ENCODE peak calls at places on chromosomes 7 and 10, in six cellular contexts. S is H9, X is mesenchymal stem cell, L is mesendoderm, B is neuronal stem cell, T is H1. E is an unnamed sample.

GRCh38 chr7:151795168-151795754 is 81.7 kb downstream of the PRKAG2 start:
- DNase-seq in S (no peak), T (no peak), B (no peak), L (no peak), X (no peak), E (no peak)

GRCh38 chr7:102425639-102426267 is 7.6 kb upstream of the ORAI2 start:
- DNase-seq in L (no peak), S (peak), T (no peak), B (no peak), X (no peak), E (no peak)

GRCh38 chr7:48962821-48963505 is 38.6 kb downstream of the CDC14C start:
- DNase-seq in B (no peak), L (peak), X (no peak), T (no peak), S (no peak), E (no peak)

GRCh38 chr10:101162677-101163076 is 31.6 kb downstream of the TLX1 start:
- DNase-seq in S (no peak), L (no peak), B (no peak), X (no peak), T (no peak), E (no peak)

GRCh38 chr7:137538361-137538762 is 194.8 kb upstream of the PTN start:
- DNase-seq in T (no peak), L (no peak), X (peak), B (no peak), S (no peak), E (peak)

GRCh38 chr7:29854257-29854938 is 48.1 kb downstream of the WIPF3 start:
- DNase-seq in X (peak), T (peak), L (peak), S (peak), B (no peak), E (no peak)

GRCh38 chr10:124728071-124728829 is 15.9 kb downstream of the FAM53B start:
- DNase-seq in B (no peak), S (no peak), T (no peak), X (peak), L (peak), E (peak)

GRCh38 chr7:78734626-78735025 is 718.8 kb downstream of the MAGI2 start:
- DNase-seq in X (no peak), L (no peak), T (no peak), B (no peak), S (no peak), E (no peak)

GRCh38 chr7:142557971-142558582 is 191.2 kb upstream of the PRSS1 start:
- DNase-seq in L (peak), S (peak), T (peak), B (peak), X (no peak), E (peak)

GRCh38 chr7:30888783-30889182 is 22.9 kb upstream of the AQP1 start:
- DNase-seq in T (no peak), S (no peak), B (no peak), X (peak), L (peak), E (peak)

GRCh38 chr10:32318476-32318896 is 28.5 kb downstream of the EPC1 start:
- DNase-seq in T (no peak), X (no peak), B (no peak), L (no peak), S (no peak), E (no peak)

GRCh38 chr10:124239134-124239533 is 145.7 kb upstream of the CHST15 start:
- DNase-seq in T (no peak), S (no peak), B (no peak), L (no peak), X (no peak), E (no peak)

GRCh38 chr10:113746188-113746950 is 5.1 kb upstream of the PLEKHS1 start:
- DNase-seq in X (peak), T (no peak), B (no peak), L (peak), S (no peak), E (no peak)

GRCh38 chr7:138116156-138116555 is 39.9 kb downstream of the AKR1D1 start:
- DNase-seq in S (no peak), T (no peak), B (no peak), X (peak), L (peak), E (peak)

GRCh38 chr10:16612148-16612742 is 90.6 kb upstream of the C1QL3 start:
- DNase-seq in L (peak), T (no peak), B (peak), S (peak), X (peak), E (peak)

GRCh38 chr10:43230101-43230908 is 36.6 kb downstream of the RASGEF1A start:
- DNase-seq in B (no peak), L (no peak), T (no peak), S (peak), X (no peak), E (no peak)

GRCh38 chr7:55052726-55053431 is 34.1 kb downstream of the EGFR start:
- DNase-seq in L (no peak), B (no peak), X (peak), T (no peak), S (no peak), E (peak)

GRCh38 chr10:94133239-94133638 is 139.5 kb downstream of the PLCE1 start:
- DNase-seq in L (no peak), B (no peak), X (no peak), S (no peak), T (no peak), E (no peak)

GRCh38 chr7:2312272-2312929 is 1.8 kb downstream of the SNX8 start:
- DNase-seq in B (no peak), L (no peak), X (no peak), T (no peak), S (no peak), E (no peak)

GRCh38 chr10:60281792-60282353 is 107.8 kb downstream of the ANK3 start:
- DNase-seq in T (no peak), L (peak), X (peak), S (no peak), B (no peak), E (no peak)

GRCh38 chr7:132418840-132419239 is 157.4 kb downstream of the PLXNA4 start:
- DNase-seq in L (no peak), S (no peak), X (no peak), T (no peak), B (no peak), E (no peak)

GRCh38 chr7:55448526-55448925 is 83.4 kb downstream of the LANCL2 start:
- DNase-seq in X (no peak), S (no peak), B (no peak), T (no peak), L (no peak), E (no peak)

DNA sequence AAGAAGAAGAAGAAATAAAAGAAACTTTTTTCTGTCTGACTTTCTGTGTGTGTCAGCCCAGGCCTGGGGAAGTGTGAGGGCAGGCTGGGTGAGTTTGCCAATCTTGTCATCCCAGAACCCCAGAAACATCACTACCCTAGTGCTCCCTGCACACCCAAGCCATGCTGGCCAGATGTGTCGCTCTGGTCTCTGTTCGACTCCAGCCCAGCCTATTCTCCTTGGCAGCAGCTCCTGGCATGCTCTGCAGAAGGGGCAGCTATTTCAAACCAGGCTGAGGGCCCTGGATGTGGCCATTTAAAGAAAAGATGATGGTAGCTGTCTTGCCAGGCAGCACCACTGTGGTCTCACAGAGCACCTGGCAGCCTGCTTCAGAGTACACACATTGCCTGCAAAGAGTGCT is 334.1 kb downstream of the RPS24 start:
- DNase-seq in X (no peak), L (no peak), B (no peak), S (no peak), T (no peak), E (no peak)
- H2BK15ac ChIP-seq in X (no peak), L (no peak), B (peak), S (no peak), T (no peak), E (no peak)

DNA sequence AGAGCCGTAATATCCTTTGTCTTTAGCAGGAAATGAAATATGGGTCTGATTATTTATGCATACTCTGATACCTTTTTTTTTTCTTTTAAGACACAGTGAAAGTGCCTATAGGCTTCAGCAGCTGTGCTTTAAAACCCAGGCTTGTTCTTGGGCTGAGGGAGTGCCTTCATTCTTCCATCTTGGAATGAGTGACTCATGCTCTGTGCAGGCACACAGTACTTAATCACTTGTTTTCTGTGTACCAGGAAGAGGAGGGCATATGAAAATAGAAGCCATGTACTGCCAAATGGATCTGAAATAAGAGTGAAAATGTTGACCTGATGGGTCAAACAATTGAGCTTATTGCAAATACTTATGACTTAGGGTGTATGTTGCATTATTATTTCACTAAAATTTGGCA is 12.0 kb downstream of the INPP5F start:
- DNase-seq in L (peak), B (no peak), T (no peak), X (peak), S (no peak), E (peak)
- H2BK15ac ChIP-seq in L (no peak), B (no peak), T (no peak), X (no peak), S (no peak), E (no peak)

DNA sequence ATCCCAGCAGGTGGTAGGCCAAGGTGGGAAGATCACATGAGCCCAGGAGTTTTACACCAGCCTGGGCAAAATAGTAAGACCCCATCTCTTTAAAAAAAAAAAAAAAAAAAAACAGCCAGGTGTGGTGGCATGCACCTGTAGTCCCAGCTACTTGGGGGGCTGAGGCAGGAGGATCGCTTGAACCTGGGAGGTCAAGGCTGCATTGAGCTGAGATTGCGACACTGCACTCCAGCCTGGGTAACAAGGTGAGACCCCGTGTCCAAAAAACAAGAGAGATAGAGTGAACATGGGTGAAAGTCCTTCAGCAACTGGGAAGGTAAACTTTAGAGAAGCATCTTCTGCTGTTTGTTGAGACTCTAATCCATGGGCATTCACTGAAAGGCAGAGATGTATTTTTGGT is 6.3 kb upstream of the LAMTOR4 start:
- DNase-seq in T (no peak), L (no peak), S (no peak), B (no peak), X (no peak), E (no peak)
- H2BK15ac ChIP-seq in T (no peak), L (no peak), S (no peak), B (no peak), X (no peak), E (no peak)

GRCh38 chr7:99029481-99030144 is 114.3 kb downstream of the SMURF1 start:
- DNase-seq in L (no peak), B (no peak), T (no peak), X (no peak), S (no peak), E (peak)
- H2BK15ac ChIP-seq in L (no peak), B (no peak), T (no peak), X (no peak), S (no peak), E (no peak)

DNA sequence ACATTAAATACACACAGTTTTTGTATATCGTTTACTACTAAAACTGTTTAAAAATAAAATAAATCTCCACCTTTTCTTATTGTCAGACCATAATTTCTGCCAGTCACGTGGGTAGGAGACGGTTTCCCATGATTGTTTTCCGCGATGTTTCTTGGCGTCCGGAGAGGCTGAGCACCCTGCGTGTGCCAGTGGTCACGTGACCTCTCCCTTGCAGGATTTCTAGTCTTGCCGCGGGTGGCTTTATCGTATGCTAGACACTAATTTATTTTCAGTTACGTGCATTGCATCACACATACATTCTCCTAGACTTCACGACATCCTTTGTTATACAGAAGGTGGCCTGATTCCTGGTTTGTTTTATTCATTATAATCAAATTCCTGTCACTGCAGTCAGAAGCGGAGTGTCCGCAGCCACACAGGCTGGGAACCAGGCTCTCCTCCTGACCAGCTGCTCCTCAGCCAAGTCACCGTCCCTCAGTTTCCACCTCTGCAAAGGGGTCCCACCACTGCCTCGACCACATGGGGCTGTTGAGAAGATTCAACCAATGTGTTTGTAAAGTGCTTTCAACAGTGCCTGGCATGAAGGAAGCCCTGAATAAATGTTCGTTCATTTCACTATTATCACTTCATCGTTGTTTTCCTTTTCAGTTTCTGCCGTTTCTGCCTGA is 203.2 kb upstream of the PPP2R2D start:
- DNase-seq in S (peak), X (no peak), L (no peak), T (no peak), B (no peak), E (no peak)
- H2BK15ac ChIP-seq in S (no peak), X (no peak), L (no peak), T (no peak), B (no peak), E (no peak)

GRCh38 chr10:78015546-78015945 is 13.8 kb downstream of the POLR3A start:
- DNase-seq in B (no peak), L (no peak), T (no peak), S (no peak), X (no peak), E (no peak)
- H2BK15ac ChIP-seq in B (no peak), L (no peak), T (no peak), S (no peak), X (no peak), E (no peak)

GRCh38 chr7:139854803-139855497 is 25.9 kb downstream of the TBXAS1 start:
- DNase-seq in S (no peak), T (no peak), L (no peak), X (no peak), B (no peak), E (no peak)

GRCh38 chr7:139852482-139852845 is 23.4 kb downstream of the TBXAS1 start:
- DNase-seq in L (no peak), S (no peak), B (no peak), T (no peak), X (no peak), E (no peak)

GRCh38 chr7:139850906-139851305 is 21.8 kb downstream of the TBXAS1 start:
- DNase-seq in B (no peak), T (no peak), X (no peak), S (no peak), L (no peak), E (no peak)

GRCh38 chr7:139853576-139854511 is 24.8 kb downstream of the TBXAS1 start:
- DNase-seq in S (no peak), X (peak), L (no peak), B (no peak), T (no peak), E (peak)

DNA sequence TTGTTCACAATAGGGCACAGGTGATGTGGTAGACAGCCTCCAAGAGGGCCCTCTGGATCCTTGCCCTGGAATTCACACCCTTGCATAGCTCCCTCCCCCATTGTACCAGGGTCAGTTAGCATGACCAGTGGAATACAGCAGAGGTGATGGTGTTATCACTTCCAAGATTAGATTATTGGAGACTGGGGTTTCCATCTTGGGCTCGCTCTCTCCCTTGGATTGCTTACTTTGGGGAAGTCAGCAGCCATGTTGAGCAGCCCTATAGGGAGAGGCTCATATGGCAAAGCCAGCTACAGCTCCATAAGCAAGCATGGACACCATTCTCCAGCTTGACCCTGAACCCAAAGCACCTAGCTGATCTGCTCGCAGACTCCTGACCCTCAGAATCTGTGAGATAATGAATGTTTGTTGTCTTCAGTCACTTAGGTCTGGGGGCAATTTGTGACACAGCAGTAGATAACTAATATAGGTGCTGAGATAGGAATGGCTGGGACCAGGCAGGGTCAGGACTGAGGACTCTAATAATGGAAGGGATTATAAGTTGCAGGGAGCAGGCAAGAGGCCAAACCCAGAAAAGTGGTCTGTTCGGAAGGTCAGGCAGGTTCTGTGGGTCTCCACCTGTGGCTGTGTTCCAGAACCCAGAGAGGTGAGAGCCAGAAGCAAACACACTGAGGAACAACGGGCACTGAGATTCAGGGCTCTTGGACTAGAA is 22.9 kb downstream of the TBXAS1 start:
- DNase-seq in S (no peak), L (peak), T (no peak), X (no peak), B (no peak), E (no peak)
- H2BK15ac ChIP-seq in S (no peak), L (no peak), T (no peak), X (no peak), B (no peak), E (peak)

GRCh38 chr7:135884495-135885237 is 92.5 kb downstream of the MTPN start:
- DNase-seq in S (no peak), X (no peak), B (no peak), L (no peak), T (no peak), E (no peak)
- H2BK15ac ChIP-seq in S (no peak), X (no peak), B (no peak), L (no peak), T (no peak), E (no peak)

GRCh38 chr10:132742837-132743194 is 43.1 kb downstream of the NKX6-2 start:
- DNase-seq in T (no peak), S (no peak), B (peak), L (no peak), X (no peak), E (no peak)
- H2BK15ac ChIP-seq in T (no peak), S (no peak), B (no peak), L (no peak), X (no peak), E (no peak)

E was measured in IMR-90.